ENCODE peak calls at places on chromosomes 4 and X, in four cellular contexts. One of them, this sample, is unnamed. For H3K9me3 and H3K79me2, the result is how much of the 10 kb centered on the place peaks cover.

GRCh38 chr4:94595880-94596483 is 144.2 kb downstream of the PDLIM5 start:
- DNase-seq in OCI-LY7: peak
- DNase-seq in PC-3: peak
- DNase-seq in neural progenitor cell: peak
- DNase-seq in this sample: no peak

GRCh38 chr4:143089291-143089690 is 95.4 kb upstream of the USP38 start:
- DNase-seq in neural progenitor cell: peak
- DNase-seq in OCI-LY7: no peak
- DNase-seq in PC-3: no peak
- DNase-seq in this sample: no peak

GRCh38 chr4:76748649-76749048 is 149.3 kb downstream of the SOWAHB start:
- DNase-seq in PC-3: peak
- DNase-seq in OCI-LY7: peak
- DNase-seq in neural progenitor cell: peak
- DNase-seq in this sample: no peak

GRCh38 chr4:2882341-2882740 is 38.7 kb downstream of the ADD1 start:
- DNase-seq in neural progenitor cell: no peak
- DNase-seq in PC-3: no peak
- DNase-seq in OCI-LY7: no peak
- DNase-seq in this sample: no peak

GRCh38 chr4:75992462-75992861 is 1.7 kb upstream of the SDAD1 start:
- DNase-seq in PC-3: no peak
- DNase-seq in OCI-LY7: no peak
- DNase-seq in neural progenitor cell: no peak
- DNase-seq in this sample: no peak

GRCh38 chrX:23493941-23494374 is 159.3 kb downstream of the PTCHD1 start:
- DNase-seq in PC-3: peak
- DNase-seq in OCI-LY7: peak
- DNase-seq in neural progenitor cell: no peak
- DNase-seq in this sample: no peak

GRCh38 chr4:53956454-53956853 is 108.0 kb downstream of the CHIC2 start:
- DNase-seq in neural progenitor cell: no peak
- DNase-seq in PC-3: no peak
- DNase-seq in OCI-LY7: no peak
- DNase-seq in this sample: no peak

GRCh38 chr4:153790962-153791551 is 2.2 kb upstream of the SFRP2 start:
- DNase-seq in PC-3: no peak
- DNase-seq in neural progenitor cell: peak
- DNase-seq in OCI-LY7: no peak
- DNase-seq in this sample: peak

GRCh38 chrX:120419465-120419864 is 49.6 kb downstream of the LAMP2 start:
- DNase-seq in neural progenitor cell: no peak
- DNase-seq in OCI-LY7: peak
- DNase-seq in PC-3: no peak
- DNase-seq in this sample: no peak

GRCh38 chr4:151950993-151951726 is 190.4 kb upstream of the GATB start:
- DNase-seq in neural progenitor cell: no peak
- DNase-seq in PC-3: no peak
- DNase-seq in OCI-LY7: no peak
- DNase-seq in this sample: no peak

GRCh38 chr4:87677731-87678130 is 27.7 kb downstream of the DMP1 start:
- DNase-seq in neural progenitor cell: no peak
- DNase-seq in OCI-LY7: no peak
- DNase-seq in PC-3: no peak
- DNase-seq in this sample: no peak

GRCh38 chrX:100647095-100647494 is 3.1 kb downstream of the SRPX2 start:
- DNase-seq in neural progenitor cell: no peak
- DNase-seq in PC-3: no peak
- DNase-seq in OCI-LY7: peak
- DNase-seq in this sample: no peak

GRCh38 chr4:6641164-6641970 is 882 bp downstream of the MRFAP1 start:
- DNase-seq in PC-3: peak
- DNase-seq in neural progenitor cell: peak
- DNase-seq in OCI-LY7: peak
- DNase-seq in this sample: peak

GRCh38 chr4:52376107-52376704 is 282.9 kb downstream of the USP46 start:
- DNase-seq in neural progenitor cell: peak
- DNase-seq in OCI-LY7: peak
- DNase-seq in PC-3: peak
- DNase-seq in this sample: peak

GRCh38 chrX:107701493-107702121 is 73.3 kb downstream of the PRPS1 start:
- DNase-seq in PC-3: no peak
- DNase-seq in OCI-LY7: peak
- DNase-seq in neural progenitor cell: no peak
- DNase-seq in this sample: peak

GRCh38 chr4:85565761-85566480 is 91.0 kb downstream of the ARHGAP24 start:
- DNase-seq in neural progenitor cell: no peak
- DNase-seq in OCI-LY7: no peak
- DNase-seq in PC-3: no peak
- DNase-seq in this sample: peak

GRCh38 chr4:175035907-175036306 is 117.7 kb downstream of the ADAM29 start:
- DNase-seq in OCI-LY7: no peak
- DNase-seq in neural progenitor cell: no peak
- DNase-seq in PC-3: peak
- DNase-seq in this sample: no peak

GRCh38 chrX:135411893-135412292 is 9.9 kb upstream of the SMIM10L2A start:
- DNase-seq in neural progenitor cell: no peak
- DNase-seq in OCI-LY7: no peak
- DNase-seq in PC-3: peak
- DNase-seq in this sample: no peak

GRCh38 chrX:110089656-110090404 is 86.9 kb downstream of the TMEM164 start:
- DNase-seq in PC-3: no peak
- DNase-seq in neural progenitor cell: no peak
- DNase-seq in OCI-LY7: no peak
- DNase-seq in this sample: no peak

GRCh38 chr4:80385397-80386280 is 50.1 kb downstream of the CFAP299 start:
- DNase-seq in PC-3: no peak
- DNase-seq in neural progenitor cell: no peak
- DNase-seq in OCI-LY7: no peak
- DNase-seq in this sample: no peak

GRCh38 chr4:155787113-155787710 is 28.4 kb downstream of the GUCY1B1 start:
- DNase-seq in OCI-LY7: peak
- DNase-seq in PC-3: peak
- DNase-seq in neural progenitor cell: peak
- DNase-seq in this sample: peak

GRCh38 chrX:29940750-29941149 is 274.6 kb upstream of the MAGEB2 start:
- DNase-seq in neural progenitor cell: no peak
- DNase-seq in OCI-LY7: no peak
- DNase-seq in PC-3: no peak
- DNase-seq in this sample: no peak

GRCh38 chr4:48970471-48970921 is 15.6 kb upstream of the CWH43 start:
- DNase-seq in neural progenitor cell: no peak
- DNase-seq in PC-3: peak
- DNase-seq in OCI-LY7: no peak
- DNase-seq in this sample: peak

GRCh38 chr4:155376387-155377268 is at the start of gene MAP9:
- DNase-seq in OCI-LY7: peak
- DNase-seq in neural progenitor cell: peak
- DNase-seq in PC-3: peak
- DNase-seq in this sample: peak

GRCh38 chr4:105088110-105088879 is 58.4 kb upstream of the TET2 start:
- DNase-seq in neural progenitor cell: peak
- DNase-seq in OCI-LY7: no peak
- DNase-seq in PC-3: peak
- DNase-seq in this sample: peak

GRCh38 chr4:176791591-176792347 is 953 bp downstream of the VEGFC start:
- DNase-seq in neural progenitor cell: peak
- DNase-seq in OCI-LY7: no peak
- DNase-seq in PC-3: peak
- DNase-seq in this sample: peak

GRCh38 chrX:11244641-11245040 is 48.6 kb upstream of the AMELX start:
- DNase-seq in OCI-LY7: no peak
- DNase-seq in PC-3: peak
- DNase-seq in neural progenitor cell: no peak
- DNase-seq in this sample: no peak

GRCh38 chr4:162959056-162959455 is 207.6 kb downstream of the NAF1 start:
- DNase-seq in OCI-LY7: no peak
- DNase-seq in neural progenitor cell: peak
- DNase-seq in PC-3: peak
- DNase-seq in this sample: no peak

GRCh38 chrX:150306002-150306401 is 57.1 kb upstream of the MAMLD1 start:
- DNase-seq in PC-3: no peak
- DNase-seq in OCI-LY7: no peak
- DNase-seq in neural progenitor cell: no peak
- DNase-seq in this sample: no peak

GRCh38 chr4:170465434-170465833 is 375.7 kb upstream of the AADAT start:
- DNase-seq in neural progenitor cell: peak
- DNase-seq in OCI-LY7: no peak
- DNase-seq in PC-3: no peak
- DNase-seq in this sample: peak

GRCh38 chr4:33063238-33063637 is 2343.1 kb downstream of the PCDH7 start:
- DNase-seq in PC-3: peak
- DNase-seq in OCI-LY7: no peak
- DNase-seq in neural progenitor cell: no peak
- DNase-seq in this sample: no peak

GRCh38 chr4:41015031-41015675 is 199.2 kb downstream of the APBB2 start:
- DNase-seq in PC-3: no peak
- DNase-seq in OCI-LY7: no peak
- DNase-seq in neural progenitor cell: no peak
- DNase-seq in this sample: no peak

GRCh38 chr4:91198951-91199350 is 1071.8 kb downstream of the CCSER1 start:
- DNase-seq in PC-3: no peak
- DNase-seq in OCI-LY7: no peak
- DNase-seq in neural progenitor cell: no peak
- DNase-seq in this sample: no peak

GRCh38 chrX:71540801-71541545 is 8.1 kb downstream of the OGT start:
- DNase-seq in OCI-LY7: peak
- DNase-seq in neural progenitor cell: no peak
- DNase-seq in PC-3: no peak
- DNase-seq in this sample: no peak

GRCh38 chr4:17707671-17708070 is 73.8 kb downstream of the FAM184B start:
- DNase-seq in OCI-LY7: no peak
- DNase-seq in PC-3: peak
- DNase-seq in neural progenitor cell: no peak
- DNase-seq in this sample: no peak

GRCh38 chr4:16114546-16114945 is 30.7 kb upstream of the PROM1 start:
- DNase-seq in PC-3: no peak
- DNase-seq in neural progenitor cell: no peak
- DNase-seq in OCI-LY7: no peak
- DNase-seq in this sample: no peak
- TF ChIP-seq CTCF in PC-3: no peak
- TF ChIP-seq CTCF in neural progenitor cell: no peak
- TF ChIP-seq CTCF in OCI-LY7: no peak
- TF ChIP-seq CTCF in this sample: no peak

DNA sequence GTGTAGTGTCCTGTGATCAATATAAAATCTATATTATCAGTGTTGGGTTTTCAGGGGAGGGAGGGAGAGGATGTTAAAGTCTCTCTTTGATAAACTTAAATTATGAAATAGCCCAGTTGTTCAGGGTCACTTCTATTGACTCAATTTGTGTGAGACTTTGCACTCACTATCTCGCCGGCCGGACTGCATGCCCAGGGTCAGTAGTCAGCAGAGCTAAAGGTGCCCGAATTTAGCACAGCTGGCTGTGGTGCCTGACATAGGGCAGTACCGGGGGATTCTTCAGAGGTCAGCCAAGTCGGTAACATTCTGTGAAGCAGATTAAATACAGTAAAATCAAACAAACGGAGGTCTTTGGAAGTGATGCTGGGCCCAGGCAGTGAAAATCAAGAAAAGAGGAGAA is 19.2 kb downstream of the GABRQ start:
- DNase-seq in OCI-LY7: no peak
- DNase-seq in neural progenitor cell: no peak
- DNase-seq in PC-3: no peak
- DNase-seq in this sample: no peak
- H3K9me3 ChIP-seq in OCI-LY7: under half
- H3K9me3 ChIP-seq in neural progenitor cell: under half
- H3K9me3 ChIP-seq in PC-3: under half
- H3K9me3 ChIP-seq in this sample: under half

GRCh38 chr4:25844957-25845712 is 17.7 kb downstream of the SEL1L3 start:
- DNase-seq in neural progenitor cell: no peak
- DNase-seq in OCI-LY7: no peak
- DNase-seq in PC-3: no peak
- DNase-seq in this sample: no peak

GRCh38 chr4:25847329-25847728 is 15.5 kb downstream of the SEL1L3 start:
- DNase-seq in PC-3: no peak
- DNase-seq in OCI-LY7: no peak
- DNase-seq in neural progenitor cell: no peak
- DNase-seq in this sample: no peak

GRCh38 chr4:25842229-25842840 is 20.5 kb downstream of the SEL1L3 start:
- DNase-seq in PC-3: no peak
- DNase-seq in neural progenitor cell: peak
- DNase-seq in OCI-LY7: peak
- DNase-seq in this sample: no peak

GRCh38 chr4:25845841-25846653 is 16.7 kb downstream of the SEL1L3 start:
- DNase-seq in neural progenitor cell: no peak
- DNase-seq in PC-3: no peak
- DNase-seq in OCI-LY7: no peak
- DNase-seq in this sample: no peak

DNA sequence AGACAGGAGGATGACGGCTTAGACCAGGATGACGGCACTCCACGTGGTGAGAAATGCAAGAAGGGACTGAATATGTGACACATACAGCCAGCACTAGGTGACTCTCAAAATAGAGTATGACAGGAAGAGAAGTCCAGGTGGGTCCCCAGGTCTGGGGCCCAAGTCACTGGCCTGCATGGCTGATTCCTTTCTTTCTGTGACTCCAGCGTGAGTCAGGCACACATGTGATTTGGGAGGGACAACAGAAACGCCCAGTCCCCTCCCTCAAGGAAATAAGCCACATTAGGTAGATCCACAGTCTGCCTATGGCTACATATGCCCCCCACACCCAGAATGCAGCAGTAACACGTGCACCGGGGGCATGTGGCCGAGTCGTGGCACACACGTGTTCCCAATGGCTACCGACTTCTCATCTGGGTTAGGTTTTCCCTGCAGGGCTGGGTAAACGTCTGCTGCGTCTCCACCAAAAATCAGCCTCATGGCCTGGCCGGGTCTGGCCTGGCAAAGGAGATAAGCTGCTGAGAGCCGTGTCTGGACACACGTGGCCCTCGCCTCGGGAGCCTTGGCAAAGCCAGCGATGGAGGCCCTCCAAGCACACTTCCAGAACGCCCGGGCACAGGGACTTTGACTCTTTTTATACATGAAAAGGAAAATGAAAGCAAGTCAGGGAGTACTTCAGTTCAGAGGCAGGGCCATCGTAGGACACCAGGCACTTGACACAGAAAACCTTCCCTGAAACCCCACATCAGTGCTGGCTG is 19.3 kb downstream of the SEL1L3 start:
- DNase-seq in PC-3: peak
- DNase-seq in OCI-LY7: no peak
- DNase-seq in neural progenitor cell: no peak
- DNase-seq in this sample: no peak
- H3K79me2 ChIP-seq in PC-3: under half
- H3K79me2 ChIP-seq in OCI-LY7: half or more
- H3K79me2 ChIP-seq in neural progenitor cell: under half
- H3K79me2 ChIP-seq in this sample: under half

DNA sequence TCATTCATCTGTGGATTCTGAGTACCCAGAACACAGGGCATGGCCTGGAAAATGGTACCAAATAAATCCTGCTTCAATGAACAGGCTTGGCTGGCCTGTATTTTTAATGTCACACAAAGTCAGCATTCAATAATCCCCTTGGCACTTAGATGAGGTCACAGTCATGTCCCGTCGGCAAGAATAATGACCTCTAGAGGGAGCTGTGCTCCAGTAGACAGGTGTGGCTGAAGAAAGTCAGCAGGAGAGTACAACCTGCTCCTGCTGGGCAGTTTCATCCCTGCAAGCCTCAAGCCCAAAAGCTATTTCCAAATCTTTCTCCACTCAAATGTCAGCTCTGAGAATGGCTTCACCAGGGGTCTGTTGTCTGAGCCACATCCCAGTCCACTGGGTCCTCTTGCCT is 404.0 kb upstream of the F9 start:
- DNase-seq in OCI-LY7: peak
- DNase-seq in neural progenitor cell: peak
- DNase-seq in PC-3: peak
- DNase-seq in this sample: no peak
- TF ChIP-seq CTCF in OCI-LY7: peak
- TF ChIP-seq CTCF in neural progenitor cell: peak
- TF ChIP-seq CTCF in PC-3: peak
- TF ChIP-seq CTCF in this sample: no peak